ENCODE peak calls at places on chromosomes 1 and 21, in ten cellular contexts. T is pancreas; C is effector CD4-positive, alpha-beta T cell; L is RPMI7951; P is RKO; U is colonic mucosa; D is NCI-H446; E is cerebellar cortex; X is GF-D8; B is bronchial epithelial cell. W is an unnamed sample.

GRCh38 chr1:84225636-84226035 is 75.9 kb upstream of the SAMD13 start:
- DNase-seq in T (no peak), C (no peak), L (peak; percentile 3), P (no peak), U (no peak), D (no peak), E (no peak), X (peak; percentile 91), B (no peak), W (no peak)

GRCh38 chr1:87115317-87115885 is 201.0 kb downstream of the HS2ST1 start:
- DNase-seq in T (no peak), C (no peak), L (peak; percentile 88), P (no peak), U (no peak), D (no peak), E (no peak), X (no peak), B (peak; percentile 73), W (no peak)

GRCh38 chr1:47678464-47678980 is 240.7 kb downstream of the FOXD2 start:
- DNase-seq in T (no peak), C (no peak), L (no peak), P (no peak), U (no peak), D (no peak), E (no peak), X (no peak), B (no peak), W (no peak)

GRCh38 chr1:231040800-231041704 is 998 bp upstream of the FAM89A start:
- DNase-seq in T (peak; percentile 36), C (peak; percentile 5), L (no peak), P (no peak), U (no peak), D (no peak), E (no peak), X (no peak), B (no peak), W (no peak)

GRCh38 chr1:18256318-18257235 is 149.0 kb downstream of the IGSF21 start:
- DNase-seq in T (peak; percentile 52), C (no peak), L (peak; percentile 40), P (peak; percentile 45), U (peak; percentile 60), D (peak; percentile 8), E (no peak), X (no peak), B (peak; percentile 1), W (no peak)

GRCh38 chr1:78640462-78640861 is 9.2 kb upstream of the IFI44 start:
- DNase-seq in T (no peak), C (no peak), L (no peak), P (no peak), U (no peak), D (no peak), E (no peak), X (no peak), B (no peak), W (no peak)

GRCh38 chr1:39409055-39409816 is 82.2 kb upstream of the BMP8A start:
- DNase-seq in T (peak; percentile 33), C (no peak), L (peak; percentile 83), P (peak; percentile 73), U (peak; percentile 57), D (peak; percentile 27), E (peak; percentile 39), X (no peak), B (no peak), W (peak; percentile 56)

GRCh38 chr21:46035809-46036695 is 54.5 kb downstream of the COL6A1 start:
- DNase-seq in T (no peak), C (no peak), L (peak; percentile 98), P (no peak), U (no peak), D (no peak), E (no peak), X (no peak), B (no peak), W (no peak)

GRCh38 chr1:83075107-83075506 is 923.8 kb downstream of the TTLL7 start:
- DNase-seq in T (no peak), C (no peak), L (no peak), P (no peak), U (no peak), D (no peak), E (no peak), X (no peak), B (no peak), W (no peak)

GRCh38 chr1:201999625-202000238 is 10.7 kb upstream of the ELF3 start:
- DNase-seq in T (peak; percentile 21), C (no peak), L (peak; percentile 39), P (peak; percentile 61), U (no peak), D (peak; percentile 42), E (peak; percentile 64), X (no peak), B (peak; percentile 65), W (peak; percentile 38)

GRCh38 chr1:31881698-31882000 is 56.5 kb downstream of the PTP4A2 start:
- DNase-seq in T (no peak), C (no peak), L (no peak), P (no peak), U (no peak), D (no peak), E (no peak), X (no peak), B (no peak), W (no peak)

GRCh38 chr21:28154121-28154520 is 838.6 kb downstream of the LTN1 start:
- DNase-seq in T (no peak), C (no peak), L (no peak), P (no peak), U (no peak), D (no peak), E (no peak), X (no peak), B (no peak), W (no peak)

GRCh38 chr1:244461254-244462071 is at the start of gene CATSPERE:
- DNase-seq in T (peak; percentile 91), C (peak; percentile 64), L (peak; percentile 86), P (peak; percentile 69), U (peak; percentile 84), D (peak; percentile 65), E (peak; percentile 80), X (peak; percentile 39), B (peak; percentile 74), W (peak; percentile 70)

W was measured in dorsolateral prefrontal cortex.